ENCODE peak calls at places on chromosomes 11 and 22, in nine cellular contexts. S is uterus, T is HCT116, V is A549, N is body of pancreas, H is sigmoid colon, Z is IMR-90, F is NB4, E is right lobe of liver. J is an unnamed sample.

GRCh38 chr11:57324154-57324885 is 432 bp downstream of the TNKS1BP1 start:
- DNase-seq in V (peak), N (peak), H (peak), F (peak), E (peak), S (peak), Z (peak), T (no peak), J (peak)

GRCh38 chr22:42171417-42171816 is 40.8 kb upstream of the CYP2D6 start:
- DNase-seq in Z (no peak), E (no peak), S (no peak), F (no peak), V (no peak), H (no peak), T (no peak), N (no peak), J (no peak)

GRCh38 chr11:114192841-114193389 is 103.3 kb upstream of the NNMT start:
- DNase-seq in N (no peak), F (peak), Z (no peak), H (no peak), E (no peak), T (no peak), S (no peak), V (no peak), J (no peak)

GRCh38 chr11:36035999-36036398 is 92.1 kb downstream of the LDLRAD3 start:
- DNase-seq in T (no peak), F (no peak), E (no peak), S (no peak), V (no peak), N (no peak), Z (no peak), H (no peak), J (no peak)

GRCh38 chr22:38849816-38850215 is 6.0 kb upstream of the NPTXR start:
- DNase-seq in H (no peak), E (no peak), V (no peak), S (no peak), F (no peak), T (no peak), Z (no peak), N (no peak), J (no peak)

GRCh38 chr11:125313271-125314222 is 149.0 kb downstream of the PKNOX2 start:
- DNase-seq in V (no peak), T (no peak), F (no peak), S (no peak), Z (peak), N (no peak), E (no peak), H (no peak), J (no peak)

GRCh38 chr11:19669511-19669910 is 43.1 kb upstream of the NAV2 start:
- DNase-seq in S (no peak), V (no peak), H (no peak), E (no peak), N (no peak), F (no peak), Z (no peak), T (no peak), J (no peak)

GRCh38 chr22:39106326-39106725 is 9.3 kb downstream of the APOBEC3H start:
- DNase-seq in T (no peak), Z (no peak), S (no peak), H (no peak), N (no peak), V (no peak), E (no peak), F (no peak), J (no peak)

DNA sequence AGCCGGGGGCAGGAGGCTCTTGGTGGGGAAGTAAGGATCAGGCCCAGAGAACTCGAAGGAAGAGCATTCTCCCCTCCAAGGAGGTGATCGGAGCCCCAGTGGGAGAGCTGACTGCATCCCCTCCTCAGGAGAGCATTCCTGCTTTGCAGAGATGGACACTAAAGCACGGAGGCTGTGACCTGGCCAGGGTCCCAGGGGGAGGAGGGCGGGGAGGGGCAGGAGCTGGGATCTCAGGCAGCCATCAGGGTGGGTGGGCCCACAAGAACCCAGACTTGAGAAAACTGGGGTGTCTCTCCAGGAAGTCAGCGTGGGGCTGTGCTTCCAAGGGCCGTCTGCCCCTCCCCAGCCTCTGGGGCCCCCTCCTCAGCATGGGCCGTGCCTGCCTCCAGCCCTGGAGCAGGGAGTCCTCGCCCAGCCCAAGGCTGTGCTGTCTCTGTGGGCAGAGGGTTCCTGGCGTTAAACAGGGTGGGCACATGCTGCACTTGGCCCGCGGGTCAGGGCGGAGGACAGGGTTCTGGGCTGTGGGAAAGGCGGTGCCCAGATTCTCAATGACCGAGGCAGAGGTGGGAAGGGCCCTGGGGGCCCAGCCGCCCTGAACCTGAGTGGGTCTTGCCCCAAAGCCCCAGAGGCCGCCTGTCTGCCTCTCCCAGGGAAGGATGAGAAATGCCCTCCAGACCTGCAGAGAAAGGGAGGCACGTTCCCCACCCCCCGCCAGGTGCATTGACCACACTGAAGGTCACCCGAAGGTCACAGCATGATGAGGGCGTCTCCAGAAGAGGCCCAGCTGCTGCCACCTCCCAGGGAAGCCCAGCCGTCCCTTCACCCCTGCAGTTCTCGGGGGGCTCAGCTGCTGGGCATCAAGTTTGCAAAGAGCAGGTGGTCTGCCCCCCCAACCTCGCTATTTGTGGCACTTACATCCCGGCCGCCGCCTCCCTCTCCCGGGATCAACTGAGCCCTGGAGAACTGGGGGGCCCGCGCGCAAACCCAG is 643 bp downstream of the CEND1 start:
- DNase-seq in V (no peak), Z (no peak), N (no peak), F (no peak), T (no peak), E (peak), H (no peak), S (no peak), J (no peak)
- TF ChIP-seq POLR2A in V (no peak), Z (no peak), N (no peak), F (no peak), T (no peak), E (no peak), H (no peak), S (no peak), J (no peak)

GRCh38 chr11:75314771-75315438 is 36.6 kb downstream of the ARRB1 start:
- DNase-seq in F (no peak), S (no peak), T (no peak), N (no peak), H (peak), E (no peak), V (no peak), Z (no peak), J (peak)
- TF ChIP-seq CTCF in F (no peak), S (no peak), T (no peak), N (no peak), H (no peak), E (no peak), V (no peak), Z (no peak), J (no peak)

DNA sequence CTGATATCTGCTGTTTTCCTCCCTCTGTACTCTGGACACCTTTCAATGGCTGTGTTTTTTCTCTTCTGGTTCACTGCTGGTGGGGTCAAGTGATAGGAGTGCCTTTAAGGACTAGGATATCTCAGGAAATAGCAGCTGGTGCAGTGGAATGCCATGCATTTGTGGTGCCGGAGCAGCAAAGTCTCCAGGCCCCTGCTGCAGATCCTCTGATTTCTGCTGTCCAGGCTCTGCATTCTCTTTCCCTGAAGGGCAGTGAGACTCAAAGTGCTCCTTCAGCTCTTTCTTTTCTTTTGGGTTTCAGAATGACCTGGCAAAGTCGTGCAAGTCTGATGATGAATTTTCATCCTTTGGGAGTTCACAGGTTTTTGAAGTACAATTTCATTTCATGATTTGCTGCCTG is 774.3 kb downstream of the FAM181B start:
- DNase-seq in F (no peak), H (no peak), N (no peak), T (no peak), S (no peak), Z (no peak), E (no peak), V (no peak), J (no peak)
- TF ChIP-seq POLR2A in F (no peak), H (no peak), N (no peak), T (no peak), S (no peak), Z (no peak), E (no peak), V (no peak), J (no peak)

DNA sequence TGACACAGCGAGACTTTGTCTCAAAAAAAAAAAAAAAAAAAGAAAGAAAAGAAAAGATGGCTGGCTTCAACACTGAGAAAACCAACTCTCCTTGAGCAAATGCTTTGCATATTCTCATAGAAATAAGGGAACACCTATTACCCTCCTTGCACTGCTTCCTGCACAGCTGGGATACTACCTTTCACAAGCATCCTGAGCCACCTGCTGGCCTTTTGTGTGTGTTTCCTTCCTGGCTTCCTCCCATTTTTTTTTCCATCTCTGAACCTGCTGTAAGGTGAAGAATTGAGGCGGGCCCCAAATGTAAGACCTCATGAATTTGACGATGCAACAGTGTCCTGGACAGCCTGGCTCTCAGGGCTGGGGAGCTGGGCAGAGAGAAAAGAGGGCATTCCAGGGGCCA is 1.9 kb upstream of the RFPL3 start:
- DNase-seq in E (no peak), T (peak), Z (no peak), H (no peak), N (no peak), V (peak), F (no peak), S (no peak), J (no peak)
- TF ChIP-seq CTCF in E (no peak), T (peak), Z (no peak), H (no peak), N (no peak), V (no peak), F (no peak), S (no peak), J (no peak)

GRCh38 chr22:49943771-49944398 is 16.7 kb upstream of the PIM3 start:
- DNase-seq in H (no peak), Z (no peak), S (no peak), F (no peak), T (no peak), V (no peak), E (no peak), N (no peak), J (no peak)
- TF ChIP-seq POLR2A in H (no peak), Z (no peak), S (no peak), F (no peak), T (no peak), V (no peak), E (no peak), N (no peak), J (no peak)

GRCh38 chr22:48138427-48138826 is 1376.0 kb downstream of the TBC1D22A start:
- DNase-seq in H (no peak), N (no peak), Z (no peak), T (no peak), V (peak), E (no peak), S (no peak), F (no peak), J (no peak)

GRCh38 chr22:48138855-48139254 is 1376.4 kb downstream of the TBC1D22A start:
- DNase-seq in T (no peak), V (peak), E (no peak), H (no peak), F (no peak), Z (no peak), N (no peak), S (no peak), J (no peak)

GRCh38 chr22:48140261-48140660 is 1377.8 kb downstream of the TBC1D22A start:
- DNase-seq in Z (no peak), F (no peak), V (no peak), T (no peak), H (no peak), N (no peak), E (no peak), S (no peak), J (no peak)

GRCh38 chr22:48141301-48141700 is 1378.9 kb downstream of the TBC1D22A start:
- DNase-seq in V (no peak), F (no peak), T (no peak), Z (no peak), E (no peak), N (no peak), S (no peak), H (no peak), J (no peak)

DNA sequence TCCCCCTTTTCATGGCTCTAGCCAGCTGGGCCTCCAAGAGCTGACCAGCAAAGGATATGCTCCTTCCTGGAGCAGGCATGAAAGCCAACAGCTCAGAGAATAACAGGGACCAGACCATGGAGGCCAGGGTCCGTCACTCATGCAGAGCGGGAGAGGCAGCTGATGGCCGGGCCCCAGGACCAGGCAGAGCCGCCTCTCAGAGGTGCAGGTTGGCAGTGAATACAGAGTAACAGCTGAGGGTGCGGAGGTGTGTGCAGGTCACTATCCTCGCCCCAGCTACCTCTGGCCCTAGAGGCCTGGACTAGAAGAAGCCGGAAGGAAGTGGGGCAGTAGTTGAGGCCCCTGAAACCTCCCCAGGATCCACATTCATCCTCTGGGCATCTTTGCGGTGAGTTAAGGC is 1377.3 kb downstream of the TBC1D22A start:
- DNase-seq in V (no peak), T (no peak), F (no peak), S (no peak), Z (no peak), E (no peak), H (no peak), N (no peak), J (no peak)
- TF ChIP-seq CTCF in V (no peak), T (no peak), F (no peak), S (no peak), Z (no peak), E (no peak), H (no peak), N (no peak), J (no peak)